ENCODE peak calls at places on chromosomes 2 and 18, in five cellular contexts. One of them, this sample, is unnamed.

GRCh38 chr2:9445089-9445488 is 21.6 kb downstream of the CPSF3 start:
- DNase-seq in neural crest cell: no peak
- DNase-seq in EL: no peak
- DNase-seq in stimulated activated CD8-positive, alpha-beta memory T cell treated with anti-CD3 and anti-CD28 coated beads, Interleukin-4, amount 100 ng/mL, for 24 hours: no peak
- DNase-seq in effector memory CD4-positive, alpha-beta T cell: no peak
- DNase-seq in this sample: no peak

GRCh38 chr2:120533625-120534024 is 187.7 kb downstream of the INHBB start:
- DNase-seq in EL: no peak
- DNase-seq in stimulated activated CD8-positive, alpha-beta memory T cell treated with anti-CD3 and anti-CD28 coated beads, Interleukin-4, amount 100 ng/mL, for 24 hours: no peak
- DNase-seq in effector memory CD4-positive, alpha-beta T cell: no peak
- DNase-seq in neural crest cell: no peak
- DNase-seq in this sample: no peak

GRCh38 chr2:219675206-219675605 is 47.8 kb downstream of the SLC4A3 start:
- DNase-seq in neural crest cell: no peak
- DNase-seq in EL: no peak
- DNase-seq in effector memory CD4-positive, alpha-beta T cell: no peak
- DNase-seq in stimulated activated CD8-positive, alpha-beta memory T cell treated with anti-CD3 and anti-CD28 coated beads, Interleukin-4, amount 100 ng/mL, for 24 hours: no peak
- DNase-seq in this sample: peak

GRCh38 chr18:23650963-23651927 is 11.5 kb downstream of the ANKRD29 start:
- DNase-seq in EL: peak
- DNase-seq in neural crest cell: no peak
- DNase-seq in effector memory CD4-positive, alpha-beta T cell: no peak
- DNase-seq in stimulated activated CD8-positive, alpha-beta memory T cell treated with anti-CD3 and anti-CD28 coated beads, Interleukin-4, amount 100 ng/mL, for 24 hours: no peak
- DNase-seq in this sample: no peak

GRCh38 chr18:23668731-23669130 is 6.0 kb upstream of the ANKRD29 start:
- DNase-seq in stimulated activated CD8-positive, alpha-beta memory T cell treated with anti-CD3 and anti-CD28 coated beads, Interleukin-4, amount 100 ng/mL, for 24 hours: no peak
- DNase-seq in EL: no peak
- DNase-seq in neural crest cell: no peak
- DNase-seq in effector memory CD4-positive, alpha-beta T cell: no peak
- DNase-seq in this sample: peak

GRCh38 chr2:220458051-220458450 is 830.6 kb downstream of the SLC4A3 start:
- DNase-seq in EL: no peak
- DNase-seq in stimulated activated CD8-positive, alpha-beta memory T cell treated with anti-CD3 and anti-CD28 coated beads, Interleukin-4, amount 100 ng/mL, for 24 hours: no peak
- DNase-seq in effector memory CD4-positive, alpha-beta T cell: no peak
- DNase-seq in neural crest cell: no peak
- DNase-seq in this sample: peak

GRCh38 chr18:8686556-8686955 is 18.8 kb upstream of the MTCL1 start:
- DNase-seq in neural crest cell: no peak
- DNase-seq in stimulated activated CD8-positive, alpha-beta memory T cell treated with anti-CD3 and anti-CD28 coated beads, Interleukin-4, amount 100 ng/mL, for 24 hours: no peak
- DNase-seq in effector memory CD4-positive, alpha-beta T cell: no peak
- DNase-seq in EL: no peak
- DNase-seq in this sample: peak

GRCh38 chr2:127388423-127389164 is 819 bp upstream of the MAP3K2 start:
- DNase-seq in neural crest cell: no peak
- DNase-seq in effector memory CD4-positive, alpha-beta T cell: no peak
- DNase-seq in EL: no peak
- DNase-seq in stimulated activated CD8-positive, alpha-beta memory T cell treated with anti-CD3 and anti-CD28 coated beads, Interleukin-4, amount 100 ng/mL, for 24 hours: no peak
- DNase-seq in this sample: no peak

GRCh38 chr2:242040303-242040655 is 170.8 kb downstream of the RTP5 start:
- DNase-seq in neural crest cell: no peak
- DNase-seq in EL: no peak
- DNase-seq in stimulated activated CD8-positive, alpha-beta memory T cell treated with anti-CD3 and anti-CD28 coated beads, Interleukin-4, amount 100 ng/mL, for 24 hours: no peak
- DNase-seq in effector memory CD4-positive, alpha-beta T cell: no peak
- DNase-seq in this sample: no peak

GRCh38 chr2:151289972-151290335 is 486 bp upstream of the NMI start:
- DNase-seq in stimulated activated CD8-positive, alpha-beta memory T cell treated with anti-CD3 and anti-CD28 coated beads, Interleukin-4, amount 100 ng/mL, for 24 hours: no peak
- DNase-seq in effector memory CD4-positive, alpha-beta T cell: no peak
- DNase-seq in neural crest cell: no peak
- DNase-seq in EL: peak
- DNase-seq in this sample: no peak

GRCh38 chr18:76053551-76053950 is 441.5 kb downstream of the ZNF516 start:
- DNase-seq in EL: no peak
- DNase-seq in effector memory CD4-positive, alpha-beta T cell: no peak
- DNase-seq in neural crest cell: no peak
- DNase-seq in stimulated activated CD8-positive, alpha-beta memory T cell treated with anti-CD3 and anti-CD28 coated beads, Interleukin-4, amount 100 ng/mL, for 24 hours: no peak
- DNase-seq in this sample: no peak